ENCODE peak calls at places on chromosome 18, in six cellular contexts. G, H, W, X, S and C are unnamed samples.

GRCh38 chr18:10051877-10052631 is 138.2 kb downstream of the VAPA start:
- DNase-seq in G (no peak), X (peak), H (no peak), S (no peak), W (no peak), C (peak)

GRCh38 chr18:58776084-58776483 is 88.6 kb upstream of the ZNF532 start:
- DNase-seq in S (no peak), X (no peak), G (no peak), W (no peak), H (no peak), C (no peak)

GRCh38 chr18:74515620-74516231 is 18.6 kb upstream of the CNDP1 start:
- DNase-seq in S (no peak), X (no peak), H (no peak), G (no peak), W (no peak), C (no peak)

GRCh38 chr18:58476521-58477210 is 152.2 kb downstream of the ALPK2 start:
- DNase-seq in X (no peak), H (no peak), S (no peak), W (no peak), G (no peak), C (no peak)

GRCh38 chr18:28174181-28174906 is 2.6 kb downstream of the CDH2 start:
- DNase-seq in S (no peak), G (no peak), X (no peak), W (no peak), H (no peak), C (no peak)

GRCh38 chr18:36638224-36638623 is 190.6 kb downstream of the TPGS2 start:
- DNase-seq in G (no peak), H (no peak), X (no peak), W (no peak), S (no peak), C (no peak)

GRCh38 chr18:68241881-68242280 is 473.0 kb downstream of the TMX3 start:
- DNase-seq in X (no peak), S (no peak), H (no peak), G (no peak), W (no peak), C (no peak)

GRCh38 chr18:43578636-43579203 is 301.4 kb upstream of the SYT4 start:
- DNase-seq in S (no peak), H (no peak), G (no peak), X (no peak), W (no peak), C (no peak)